ENCODE peak calls at places on chromosomes 7 and 10, in ten cellular contexts. V, R, L, Q, G, K, H, M, N and Z are unnamed samples. For H3K36me3, the result is how much of the 10 kb centered on the place peaks cover.

GRCh38 chr7:1603346-1604211 is 33.7 kb upstream of the PSMG3 start:
- DNase-seq in Q (peak), H (no peak), V (no peak), R (no peak), L (no peak), M (no peak), N (no peak), K (no peak), G (no peak), Z (no peak)

GRCh38 chr7:105742787-105743186 is 133.6 kb downstream of the ATXN7L1 start:
- DNase-seq in R (no peak), Q (no peak), K (no peak), H (no peak), V (no peak), L (no peak), G (no peak), N (no peak), M (no peak), Z (no peak)

GRCh38 chr10:125578658-125579315 is 104.2 kb downstream of the TEX36 start:
- DNase-seq in R (no peak), M (no peak), K (no peak), G (no peak), Q (no peak), H (no peak), N (no peak), V (no peak), L (no peak), Z (no peak)

GRCh38 chr7:11830582-11831382 is 1.2 kb downstream of the THSD7A start:
- DNase-seq in H (no peak), Q (no peak), G (peak), M (no peak), R (no peak), L (no peak), N (peak), K (no peak), V (no peak), Z (no peak)

GRCh38 chr10:132264966-132265877 is 42.5 kb downstream of the STK32C start:
- DNase-seq in K (no peak), N (peak), G (no peak), H (no peak), Q (no peak), V (no peak), L (peak), R (no peak), M (no peak), Z (peak)

GRCh38 chr7:55489552-55489951 is 82.8 kb downstream of the VOPP1 start:
- DNase-seq in R (no peak), N (no peak), Q (no peak), K (no peak), H (no peak), G (no peak), L (no peak), V (no peak), M (no peak), Z (no peak)

GRCh38 chr10:18145652-18146051 is 5.4 kb downstream of the CACNB2 start:
- DNase-seq in Q (no peak), M (no peak), L (no peak), K (no peak), H (no peak), N (peak), V (no peak), G (no peak), R (no peak), Z (no peak)

GRCh38 chr7:18064242-18064838 is 36.7 kb upstream of the PRPS1L1 start:
- DNase-seq in K (no peak), R (no peak), V (no peak), G (peak), H (no peak), L (no peak), Q (no peak), N (no peak), M (no peak), Z (no peak)

GRCh38 chr10:17716161-17716560 is 35.8 kb upstream of the TMEM236 start:
- DNase-seq in K (no peak), M (no peak), H (no peak), V (no peak), N (no peak), L (no peak), G (no peak), R (no peak), Q (no peak), Z (no peak)

GRCh38 chr7:103651978-103652377 is 206.0 kb upstream of the SLC26A5 start:
- DNase-seq in V (no peak), R (no peak), M (no peak), H (no peak), L (no peak), Q (no peak), G (peak), K (no peak), N (no peak), Z (no peak)

GRCh38 chr7:106070567-106071254 is 41.4 kb downstream of the SYPL1 start:
- DNase-seq in L (no peak), H (no peak), V (no peak), N (no peak), Q (no peak), K (no peak), G (no peak), M (no peak), R (no peak), Z (no peak)

GRCh38 chr7:25857376-25858067 is 294.5 kb upstream of the NFE2L3 start:
- DNase-seq in K (no peak), H (no peak), V (no peak), R (no peak), G (peak), Q (no peak), L (no peak), M (peak), N (peak), Z (peak)

GRCh38 chr10:62491597-62491996 is 117.4 kb downstream of the ZNF365 start:
- DNase-seq in L (no peak), H (no peak), K (no peak), Q (no peak), N (no peak), R (no peak), M (no peak), V (no peak), G (no peak), Z (no peak)

GRCh38 chr7:132773527-132773956 is 197.3 kb upstream of the PLXNA4 start:
- DNase-seq in V (no peak), G (no peak), M (no peak), K (no peak), H (no peak), Q (no peak), N (peak), R (no peak), L (no peak), Z (no peak)

GRCh38 chr7:139776486-139777303 is 1.1 kb downstream of the HIPK2 start:
- DNase-seq in G (peak), H (peak), N (peak), L (no peak), V (no peak), K (no peak), M (no peak), R (no peak), Q (no peak), Z (no peak)

GRCh38 chr10:106513328-106513727 is 651.2 kb downstream of the SORCS1 start:
- DNase-seq in R (no peak), H (no peak), Q (no peak), L (no peak), K (no peak), M (no peak), V (no peak), N (peak), G (no peak), Z (no peak)

GRCh38 chr7:22890773-22891172 is 68.1 kb upstream of the TOMM7 start:
- DNase-seq in M (no peak), R (no peak), G (no peak), H (no peak), Q (no peak), K (no peak), V (no peak), L (no peak), N (no peak), Z (no peak)

GRCh38 chr7:103129702-103130557 is 19.0 kb downstream of the NAPEPLD start:
- DNase-seq in N (no peak), G (no peak), M (no peak), H (peak), Q (no peak), R (no peak), V (no peak), L (no peak), K (no peak), Z (no peak)

GRCh38 chr10:100872034-100872791 is 40.5 kb upstream of the SLF2 start:
- DNase-seq in V (no peak), Q (no peak), M (no peak), N (peak), H (no peak), K (no peak), L (no peak), R (no peak), G (peak), Z (peak)

GRCh38 chr7:129535896-129536295 is 33.6 kb downstream of the SMKR1 start:
- DNase-seq in Q (no peak), V (no peak), G (no peak), K (no peak), N (no peak), H (no peak), L (no peak), M (no peak), R (no peak), Z (no peak)

GRCh38 chr7:41024126-41024525 is 678.8 kb downstream of the INHBA start:
- DNase-seq in K (no peak), L (no peak), G (no peak), Q (no peak), R (no peak), N (no peak), V (no peak), H (no peak), M (no peak), Z (no peak)

GRCh38 chr7:42198974-42199668 is 37.9 kb downstream of the GLI3 start:
- DNase-seq in L (no peak), R (no peak), K (no peak), H (no peak), M (no peak), Q (no peak), N (no peak), G (no peak), V (no peak), Z (no peak)

GRCh38 chr7:135774284-135774683 is 25.7 kb upstream of the FAM180A start:
- DNase-seq in L (no peak), K (peak), N (peak), G (no peak), H (peak), M (no peak), R (peak), Q (no peak), V (no peak), Z (peak)

GRCh38 chr10:131638049-131638448 is 262.8 kb upstream of the PPP2R2D start:
- DNase-seq in M (no peak), G (no peak), K (no peak), V (no peak), N (no peak), R (no peak), L (no peak), H (no peak), Q (no peak), Z (no peak)

GRCh38 chr7:144437370-144438191 is 34.1 kb upstream of the NOBOX start:
- DNase-seq in M (peak), L (no peak), H (peak), K (peak), V (peak), G (peak), Q (no peak), N (peak), R (peak), Z (peak)

GRCh38 chr10:119680050-119680449 is 28.9 kb downstream of the BAG3 start:
- DNase-seq in Q (no peak), L (no peak), H (peak), R (no peak), V (no peak), K (no peak), M (no peak), N (peak), G (no peak), Z (peak)

GRCh38 chr7:37027557-37028341 is 303.5 kb upstream of the AOAH start:
- DNase-seq in L (no peak), G (no peak), N (no peak), H (no peak), V (no peak), M (no peak), R (no peak), Q (no peak), K (no peak), Z (no peak)

DNA sequence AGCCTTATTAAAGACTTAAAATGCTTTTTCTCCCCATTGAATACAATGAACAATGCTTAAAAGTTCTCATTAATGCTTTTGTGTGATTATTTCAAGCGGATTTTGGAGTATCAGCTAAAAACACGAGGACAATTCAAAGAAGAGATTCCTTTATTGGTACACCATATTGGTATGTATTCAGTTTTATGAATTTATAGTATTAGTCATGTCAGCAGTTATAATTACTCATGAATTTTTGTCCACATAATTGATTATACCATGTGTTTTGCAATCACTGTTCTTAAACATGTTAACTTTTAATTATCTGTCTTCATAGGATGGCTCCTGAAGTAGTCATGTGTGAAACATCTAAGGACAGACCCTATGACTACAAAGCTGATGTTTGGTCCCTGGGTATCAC is 31.9 kb downstream of the SLK start:
- DNase-seq in M (no peak), N (no peak), Q (no peak), K (no peak), R (no peak), V (no peak), L (no peak), G (no peak), H (no peak), Z (no peak)
- H3K36me3 ChIP-seq in M (half or more), N (under half), Q (under half), K (half or more), R (under half), V (under half), L (half or more), G (under half), H (under half), Z (under half)

GRCh38 chr7:28779929-28780328 is 178.2 kb downstream of the TRIL start:
- DNase-seq in M (no peak), V (no peak), H (no peak), L (no peak), N (no peak), K (no peak), R (no peak), Q (no peak), G (no peak), Z (no peak)
- H3K4me3 ChIP-seq in M (no peak), V (no peak), H (no peak), L (no peak), N (no peak), K (no peak), R (no peak), Q (no peak), G (no peak), Z (no peak)

DNA sequence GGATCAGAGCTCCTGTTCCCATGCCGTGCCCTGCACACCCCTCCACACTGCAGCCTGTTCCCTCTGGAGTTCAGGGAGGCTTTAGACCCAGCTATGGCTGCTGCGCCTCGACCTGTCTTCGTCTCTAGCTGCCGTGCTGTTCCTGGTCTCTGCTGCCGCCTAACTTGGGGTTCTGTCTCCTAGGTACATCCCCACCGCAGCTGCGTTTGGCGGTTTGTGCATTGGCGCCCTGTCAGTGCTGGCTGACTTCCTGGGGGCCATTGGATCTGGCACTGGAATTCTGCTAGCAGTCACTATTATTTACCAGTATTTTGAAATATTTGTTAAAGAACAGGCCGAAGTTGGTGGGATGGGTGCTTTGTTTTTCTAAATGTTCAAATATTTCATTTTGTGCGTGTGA is 31.6 kb downstream of the NUDT5 start:
- DNase-seq in L (no peak), G (no peak), M (no peak), H (no peak), N (no peak), R (no peak), K (no peak), V (no peak), Q (no peak), Z (no peak)
- H3K36me3 ChIP-seq in L (half or more), G (half or more), M (half or more), H (under half), N (half or more), R (under half), K (half or more), V (under half), Q (under half), Z (under half)

DNA sequence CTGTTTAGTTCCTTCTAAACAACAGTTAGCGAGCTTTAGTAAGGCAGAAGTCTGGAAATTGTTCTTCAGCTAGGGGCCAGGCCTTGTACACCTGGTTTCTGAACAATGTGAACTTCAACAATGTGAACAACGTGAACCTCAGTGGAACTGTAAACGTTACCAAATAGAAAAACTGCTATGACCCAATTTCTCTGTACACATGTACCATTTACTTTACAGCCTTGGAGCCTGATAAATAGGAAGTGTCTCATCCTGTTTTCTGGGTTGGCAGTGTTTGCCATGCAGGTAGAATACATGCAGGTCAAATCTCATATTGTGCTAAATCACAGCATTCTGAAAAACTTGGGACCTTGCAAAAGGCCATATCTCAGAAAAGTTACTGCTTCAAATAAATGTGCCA is 1.6 kb downstream of the STEAP4 start:
- DNase-seq in L (no peak), V (no peak), N (no peak), R (no peak), H (peak), G (no peak), Q (no peak), M (no peak), K (no peak), Z (no peak)
- H3K4me3 ChIP-seq in L (peak), V (no peak), N (no peak), R (no peak), H (no peak), G (no peak), Q (no peak), M (peak), K (peak), Z (no peak)

DNA sequence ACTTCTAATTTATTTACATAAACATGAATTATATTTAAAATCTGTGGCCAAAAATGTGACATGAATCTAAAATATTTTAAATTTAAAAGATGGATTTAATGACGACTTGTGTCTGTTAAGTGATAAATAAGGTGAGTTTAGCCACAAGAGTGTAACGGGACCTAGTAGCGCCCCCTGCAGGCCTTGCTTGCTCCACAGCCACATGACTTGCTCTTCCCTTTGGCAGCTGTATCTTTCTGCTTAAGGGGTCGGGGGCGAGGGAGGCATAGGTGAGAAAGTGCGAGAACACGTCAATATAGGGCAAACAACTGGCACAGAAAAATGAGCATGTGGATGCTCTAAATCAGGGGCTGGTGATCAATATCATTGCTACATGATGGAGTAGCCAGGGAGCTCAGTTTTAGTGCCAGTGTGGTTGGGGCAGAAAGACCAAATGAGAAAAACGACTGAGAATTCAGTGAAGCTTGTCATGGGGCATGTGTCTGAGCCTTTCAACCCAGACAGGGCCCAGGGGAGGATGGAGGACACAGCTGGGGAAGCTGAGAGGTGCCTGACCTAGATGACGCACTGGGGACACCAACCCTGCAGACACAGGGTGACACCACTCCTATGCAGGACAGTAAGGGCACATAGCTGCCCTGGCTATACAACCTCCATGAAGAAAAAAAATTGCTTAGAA is 49.8 kb downstream of the PAXIP1 start:
- DNase-seq in Q (no peak), L (peak), K (peak), G (peak), M (no peak), N (peak), H (no peak), V (peak), R (peak), Z (peak)
- H3K36me3 ChIP-seq in Q (under half), L (half or more), K (half or more), G (under half), M (half or more), N (under half), H (under half), V (under half), R (under half), Z (under half)

GRCh38 chr10:5810235-5810634 is 3.0 kb downstream of the GDI2 start:
- DNase-seq in N (no peak), V (no peak), K (no peak), M (no peak), G (no peak), H (no peak), L (no peak), Q (no peak), R (no peak), Z (no peak)
- H3K4me3 ChIP-seq in N (no peak), V (no peak), K (no peak), M (peak), G (peak), H (no peak), L (no peak), Q (no peak), R (no peak), Z (peak)

GRCh38 chr10:102476466-102477141 is 25.3 kb upstream of the C10orf95 start:
- DNase-seq in M (no peak), R (peak), N (no peak), K (no peak), H (no peak), Q (no peak), L (peak), V (no peak), G (no peak), Z (no peak)
- H3K36me3 ChIP-seq in M (under half), R (under half), N (under half), K (under half), H (under half), Q (under half), L (under half), V (under half), G (under half), Z (under half)